ENCODE peak calls at places on chromosome 5, in five cellular contexts. P, L, R, C and O are unnamed samples.
A peak's percentile ranks its signal among the peaks of the same experiment; 100 is the strongest.

GRCh38 chr5:28523887-28524637 is 1485.7 kb upstream of the CDH9 start:
- DNase-seq in L (no peak), P (no peak), R (no peak), C (no peak), O (no peak)

GRCh38 chr5:77960863-77961396 is 184.8 kb upstream of the TBCA start:
- DNase-seq in R (no peak), C (no peak), P (no peak), L (no peak), O (no peak)

GRCh38 chr5:11069041-11069440 is 308.0 kb upstream of the DAP start:
- DNase-seq in L (no peak), C (no peak), R (no peak), P (no peak), O (no peak)

GRCh38 chr5:69257577-69257976 is 22.9 kb downstream of the CDK7 start:
- DNase-seq in L (no peak), R (no peak), P (no peak), C (no peak), O (no peak)

GRCh38 chr5:126544087-126544740 is 50.8 kb downstream of the ALDH7A1 start:
- DNase-seq in P (no peak), R (no peak), C (no peak), L (no peak), O (no peak)

GRCh38 chr5:32506251-32506661 is 61.7 kb upstream of the ZFR start:
- DNase-seq in P (no peak), R (peak; percentile 23), L (no peak), C (no peak), O (no peak)

GRCh38 chr5:119031905-119032304 is 39.0 kb upstream of the DMXL1 start:
- DNase-seq in P (no peak), R (no peak), L (no peak), C (no peak), O (no peak)

GRCh38 chr5:74212336-74212735 is 428.2 kb downstream of the ENC1 start:
- DNase-seq in C (no peak), P (no peak), R (no peak), L (no peak), O (no peak)

GRCh38 chr5:164204338-164204946 is 699.0 kb downstream of the MAT2B start:
- DNase-seq in L (no peak), P (no peak), C (no peak), R (no peak), O (no peak)

GRCh38 chr5:92308679-92309078 is 925.6 kb upstream of the ARRDC3 start:
- DNase-seq in P (no peak), C (no peak), R (no peak), L (no peak), O (no peak)

GRCh38 chr5:174501461-174502069 is 222.8 kb upstream of the MSX2 start:
- DNase-seq in R (no peak), L (no peak), C (no peak), P (no peak), O (no peak)

GRCh38 chr5:9545301-9545958 is 445 bp downstream of the SEMA5A start:
- DNase-seq in L (peak; percentile 65), P (no peak), C (no peak), R (no peak), O (peak; percentile 19)

GRCh38 chr5:68339921-68340321 is 124.4 kb downstream of the PIK3R1 start:
- DNase-seq in C (no peak), P (no peak), L (no peak), R (no peak), O (no peak)

GRCh38 chr5:128213833-128214232 is 130.3 kb downstream of the SLC12A2 start:
- DNase-seq in L (no peak), C (no peak), P (no peak), R (no peak), O (no peak)

GRCh38 chr5:78824826-78825225 is 160.3 kb downstream of the ARSB start:
- DNase-seq in L (no peak), R (no peak), P (no peak), C (no peak), O (no peak)

GRCh38 chr5:103894882-103895281 is 332.3 kb upstream of the NUDT12 start:
- DNase-seq in C (no peak), R (no peak), P (no peak), L (no peak), O (no peak)

GRCh38 chr5:108220834-108221233 is 161.1 kb downstream of the FBXL17 start:
- DNase-seq in P (no peak), L (no peak), C (no peak), R (no peak), O (no peak)

GRCh38 chr5:66553368-66553912 is 42.8 kb upstream of the MAST4 start:
- DNase-seq in R (no peak), C (no peak), P (no peak), L (no peak), O (no peak)

GRCh38 chr5:158407801-158408200 is 548.9 kb upstream of the CLINT1 start:
- DNase-seq in R (no peak), C (no peak), P (no peak), L (no peak), O (no peak)
- H3K27ac ChIP-seq in R (no peak overlapping the region), C (no peak overlapping the region), P (no peak overlapping the region), L (no peak overlapping the region), O (no peak overlapping the region)

GRCh38 chr5:134509308-134510040 is 16.0 kb upstream of the JADE2 start:
- DNase-seq in L (peak; percentile 77), C (no peak), P (no peak), R (no peak), O (no peak)
- H3K27ac ChIP-seq in L (peak overlapping the region; percentile 64), C (no peak overlapping the region), P (no peak overlapping the region), R (no peak overlapping the region), O (no peak overlapping the region)

GRCh38 chr5:137630972-137631370 is 104.9 kb downstream of the KLHL3 start:
- DNase-seq in P (no peak), C (no peak), L (no peak), R (no peak), O (no peak)

GRCh38 chr5:137631453-137631852 is 104.4 kb downstream of the KLHL3 start:
- DNase-seq in P (no peak), C (no peak), R (no peak), L (no peak), O (no peak)

GRCh38 chr5:137629646-137630045 is 106.2 kb downstream of the KLHL3 start:
- DNase-seq in C (no peak), L (no peak), P (no peak), R (peak; percentile 40), O (no peak)

GRCh38 chr5:137632716-137633115 is 103.2 kb downstream of the KLHL3 start:
- DNase-seq in R (no peak), P (no peak), L (no peak), C (no peak), O (no peak)

DNA sequence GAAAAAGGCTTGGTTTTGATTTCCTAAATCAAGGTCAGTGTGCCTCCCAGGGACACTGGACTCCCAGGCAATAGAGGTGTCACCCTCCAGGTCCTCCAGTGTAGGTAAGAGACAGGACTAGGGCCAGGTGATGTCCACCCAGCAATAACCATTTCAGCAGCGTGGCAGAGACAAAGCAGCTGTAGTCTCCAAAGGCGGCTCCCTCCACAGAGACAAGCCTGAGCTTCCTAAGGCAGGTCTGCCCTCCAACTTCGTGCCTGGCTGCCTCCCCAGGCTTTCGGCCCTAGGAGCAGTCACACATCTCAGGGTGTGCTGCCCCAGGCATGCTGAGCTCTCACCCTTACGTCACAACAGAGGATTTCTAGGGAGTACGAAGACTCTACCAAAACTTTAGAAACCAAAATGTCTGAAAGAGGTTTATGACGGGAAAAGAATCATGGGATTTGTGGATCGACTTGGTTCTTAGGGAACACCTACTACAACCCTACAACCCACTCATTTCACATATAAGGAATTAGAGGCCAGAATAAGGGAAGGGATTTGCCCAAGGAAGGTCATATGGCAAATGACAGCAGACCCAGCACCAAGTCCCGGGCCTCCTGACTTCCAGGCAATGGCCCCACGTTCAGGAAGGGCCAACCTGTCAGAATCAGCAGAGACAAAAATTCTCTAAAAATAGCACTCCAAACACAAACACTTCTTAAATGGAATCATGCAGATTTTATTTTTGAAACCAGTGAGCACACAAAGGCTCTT is 105.5 kb downstream of the KLHL3 start:
- DNase-seq in C (no peak), L (no peak), R (no peak), P (no peak), O (no peak)
- H3K27ac ChIP-seq in C (peak overlapping the region; percentile 33), L (no peak overlapping the region), R (peak overlapping the region; percentile 49), P (peak overlapping the region; percentile 50), O (peak overlapping the region; percentile 72)

GRCh38 chr5:178328826-178329225 is 96.2 kb upstream of the PHYKPL start:
- DNase-seq in L (peak; percentile 32), C (no peak), P (no peak), R (no peak), O (no peak)

GRCh38 chr5:178329331-178329730 is 96.7 kb upstream of the PHYKPL start:
- DNase-seq in L (peak; percentile 43), R (no peak), C (no peak), P (no peak), O (no peak)

GRCh38 chr5:178331491-178331981 is 98.9 kb upstream of the PHYKPL start:
- DNase-seq in C (no peak), R (peak; percentile 63), L (peak; percentile 94), P (no peak), O (peak; percentile 19)

GRCh38 chr5:178332096-178332780 is 99.6 kb upstream of the PHYKPL start:
- DNase-seq in P (no peak), R (no peak), C (no peak), L (peak; percentile 26), O (no peak)

DNA sequence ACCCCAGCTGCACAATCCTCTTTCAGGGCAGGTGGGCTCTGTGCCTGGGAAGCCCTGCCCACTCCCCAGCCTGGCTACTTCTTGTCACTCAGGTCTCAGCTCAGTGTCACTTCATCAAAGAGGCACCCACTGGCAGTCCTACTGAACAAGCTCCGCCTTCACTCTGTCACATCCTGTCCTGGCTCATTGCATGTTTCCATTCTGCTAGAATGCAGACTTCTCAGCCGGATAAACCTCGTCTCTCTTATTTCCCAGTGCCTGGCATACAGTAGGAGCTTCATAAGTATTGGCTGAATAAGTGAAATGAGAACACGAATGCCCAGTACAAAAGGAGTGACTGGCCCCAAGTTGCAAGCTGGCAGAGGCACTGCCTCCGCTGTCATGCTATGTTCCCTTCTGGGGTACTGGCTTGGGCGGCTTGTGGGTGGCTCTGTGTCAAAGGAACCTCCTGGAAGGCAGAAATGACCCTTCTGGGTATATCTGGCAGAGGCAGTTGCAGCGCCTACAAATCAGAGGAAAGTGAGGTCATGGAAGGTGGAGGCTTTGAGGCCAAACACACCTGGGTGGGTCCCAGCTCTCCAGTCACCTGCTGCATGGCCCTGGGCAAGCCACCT is 98.3 kb upstream of the PHYKPL start:
- DNase-seq in L (peak; percentile 56), C (no peak), R (peak; percentile 56), P (no peak), O (no peak)
- H3K27ac ChIP-seq in L (peak overlapping the region; percentile 87), C (peak overlapping the region; percentile 27), R (peak overlapping the region; percentile 73), P (peak overlapping the region; percentile 76), O (no peak overlapping the region)

DNA sequence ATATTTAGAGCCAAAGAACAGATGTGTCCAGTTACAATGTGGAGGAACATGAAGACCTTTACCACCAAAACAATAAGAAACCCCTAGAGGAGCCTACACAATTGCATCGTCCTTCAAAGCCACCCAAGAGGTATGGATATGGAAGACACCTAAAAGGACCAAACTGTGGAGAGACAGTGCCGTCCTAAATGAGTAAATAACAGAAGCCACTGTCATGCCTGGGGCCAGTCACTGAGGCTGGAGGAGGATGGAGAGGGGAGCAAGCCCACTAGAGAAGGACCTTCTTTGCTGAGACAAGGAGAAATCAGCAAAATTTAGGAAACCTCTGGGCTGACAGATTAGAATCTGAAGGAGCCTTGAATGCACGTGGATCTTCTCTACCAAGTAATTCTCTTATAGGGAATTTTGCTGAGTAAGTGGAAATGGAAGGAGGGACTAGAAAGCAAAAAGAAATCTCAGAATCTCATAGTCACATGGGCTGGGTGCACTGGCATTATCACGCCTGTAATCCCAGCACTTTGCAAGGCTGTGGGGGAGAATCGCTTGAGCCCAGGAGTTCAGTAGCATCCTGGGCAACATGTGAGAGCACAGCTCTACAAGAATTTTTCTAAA is 27.6 kb downstream of the PLEKHG4B start:
- DNase-seq in C (no peak), P (no peak), L (no peak), R (no peak), O (no peak)
- H3K27ac ChIP-seq in C (no peak overlapping the region), P (no peak overlapping the region), L (no peak overlapping the region), R (no peak overlapping the region), O (no peak overlapping the region)